ENCODE peak calls at places on chromosomes 7 and 10, in eight cellular contexts. One of them, this sample, is unnamed.

GRCh38 chr10:6140965-6141295 is 52.1 kb downstream of the RBM17 start:
- DNase-seq in thoracic aorta: no peak
- DNase-seq in iPS DF 6.9: no peak
- DNase-seq in H9: no peak
- DNase-seq in CD8-positive, alpha-beta T cell: no peak
- DNase-seq in uterus: no peak
- DNase-seq in brain microvascular endothelial cell: no peak
- DNase-seq in right atrium auricular region: no peak
- DNase-seq in this sample: no peak

GRCh38 chr7:140003913-140004382 is 58.8 kb downstream of the PARP12 start:
- DNase-seq in H9: peak; percentile 62
- DNase-seq in CD8-positive, alpha-beta T cell: no peak
- DNase-seq in thoracic aorta: no peak
- DNase-seq in iPS DF 6.9: peak; percentile 35
- DNase-seq in uterus: no peak
- DNase-seq in right atrium auricular region: no peak
- DNase-seq in brain microvascular endothelial cell: peak; percentile 61
- DNase-seq in this sample: peak; percentile 63

GRCh38 chr7:139580435-139580834 is 57.0 kb downstream of the CLEC2L start:
- DNase-seq in right atrium auricular region: peak; percentile 18
- DNase-seq in iPS DF 6.9: no peak
- DNase-seq in CD8-positive, alpha-beta T cell: no peak
- DNase-seq in thoracic aorta: no peak
- DNase-seq in uterus: no peak
- DNase-seq in brain microvascular endothelial cell: no peak
- DNase-seq in H9: no peak
- DNase-seq in this sample: no peak

GRCh38 chr7:156927571-156928405 is 21.7 kb upstream of the NOM1 start:
- DNase-seq in brain microvascular endothelial cell: no peak
- DNase-seq in H9: no peak
- DNase-seq in uterus: no peak
- DNase-seq in thoracic aorta: no peak
- DNase-seq in iPS DF 6.9: no peak
- DNase-seq in CD8-positive, alpha-beta T cell: no peak
- DNase-seq in right atrium auricular region: no peak
- DNase-seq in this sample: no peak

GRCh38 chr7:47945261-47946015 is 2.8 kb downstream of the PKD1L1 start:
- DNase-seq in uterus: peak; percentile 72
- DNase-seq in right atrium auricular region: peak; percentile 88
- DNase-seq in CD8-positive, alpha-beta T cell: peak; percentile 78
- DNase-seq in brain microvascular endothelial cell: peak; percentile 70
- DNase-seq in iPS DF 6.9: no peak
- DNase-seq in H9: no peak
- DNase-seq in thoracic aorta: peak; percentile 62
- DNase-seq in this sample: peak; percentile 59

GRCh38 chr10:97422921-97423420 is 3.0 kb upstream of the PGAM1 start:
- DNase-seq in uterus: no peak
- DNase-seq in CD8-positive, alpha-beta T cell: no peak
- DNase-seq in brain microvascular endothelial cell: peak; percentile 82
- DNase-seq in iPS DF 6.9: no peak
- DNase-seq in right atrium auricular region: no peak
- DNase-seq in H9: no peak
- DNase-seq in thoracic aorta: no peak
- DNase-seq in this sample: no peak

GRCh38 chr7:27176962-27177794 is 3.1 kb upstream of the HOXA10 start:
- DNase-seq in uterus: peak; percentile 33
- DNase-seq in thoracic aorta: no peak
- DNase-seq in CD8-positive, alpha-beta T cell: peak; percentile 3
- DNase-seq in iPS DF 6.9: no peak
- DNase-seq in right atrium auricular region: no peak
- DNase-seq in brain microvascular endothelial cell: no peak
- DNase-seq in H9: peak; percentile 20
- DNase-seq in this sample: peak; percentile 1

GRCh38 chr7:93043393-93043985 is 74.3 kb downstream of the SAMD9 start:
- DNase-seq in H9: peak; percentile 50
- DNase-seq in iPS DF 6.9: peak; percentile 16
- DNase-seq in brain microvascular endothelial cell: peak; percentile 92
- DNase-seq in thoracic aorta: no peak
- DNase-seq in uterus: no peak
- DNase-seq in CD8-positive, alpha-beta T cell: no peak
- DNase-seq in right atrium auricular region: no peak
- DNase-seq in this sample: no peak

GRCh38 chr7:154503962-154504550 is 451.9 kb downstream of the DPP6 start:
- DNase-seq in thoracic aorta: no peak
- DNase-seq in CD8-positive, alpha-beta T cell: no peak
- DNase-seq in right atrium auricular region: no peak
- DNase-seq in H9: no peak
- DNase-seq in brain microvascular endothelial cell: peak; percentile 2
- DNase-seq in uterus: no peak
- DNase-seq in iPS DF 6.9: peak; percentile 13
- DNase-seq in this sample: no peak

GRCh38 chr7:96021533-96021932 is 249.2 kb downstream of the DYNC1I1 start:
- DNase-seq in brain microvascular endothelial cell: no peak
- DNase-seq in thoracic aorta: no peak
- DNase-seq in right atrium auricular region: no peak
- DNase-seq in iPS DF 6.9: no peak
- DNase-seq in uterus: no peak
- DNase-seq in CD8-positive, alpha-beta T cell: no peak
- DNase-seq in H9: no peak
- DNase-seq in this sample: no peak

GRCh38 chr10:63534723-63535122 is 13.5 kb downstream of the REEP3 start:
- DNase-seq in CD8-positive, alpha-beta T cell: no peak
- DNase-seq in brain microvascular endothelial cell: no peak
- DNase-seq in iPS DF 6.9: no peak
- DNase-seq in thoracic aorta: no peak
- DNase-seq in right atrium auricular region: no peak
- DNase-seq in H9: no peak
- DNase-seq in uterus: no peak
- DNase-seq in this sample: no peak

GRCh38 chr10:80664071-80664680 is 126.5 kb downstream of the SH2D4B start:
- DNase-seq in iPS DF 6.9: peak; percentile 94
- DNase-seq in H9: peak; percentile 93
- DNase-seq in thoracic aorta: peak; percentile 5
- DNase-seq in brain microvascular endothelial cell: peak; percentile 69
- DNase-seq in right atrium auricular region: peak; percentile 78
- DNase-seq in uterus: peak; percentile 68
- DNase-seq in CD8-positive, alpha-beta T cell: peak; percentile 33
- DNase-seq in this sample: peak; percentile 90

GRCh38 chr10:5679606-5680005 is 5.0 kb upstream of the TASOR2 start:
- DNase-seq in H9: no peak
- DNase-seq in thoracic aorta: no peak
- DNase-seq in right atrium auricular region: no peak
- DNase-seq in CD8-positive, alpha-beta T cell: no peak
- DNase-seq in iPS DF 6.9: no peak
- DNase-seq in uterus: no peak
- DNase-seq in brain microvascular endothelial cell: no peak
- DNase-seq in this sample: no peak

GRCh38 chr7:2068693-2069471 is 163.9 kb downstream of the MAD1L1 start:
- DNase-seq in CD8-positive, alpha-beta T cell: no peak
- DNase-seq in H9: no peak
- DNase-seq in iPS DF 6.9: no peak
- DNase-seq in uterus: no peak
- DNase-seq in right atrium auricular region: no peak
- DNase-seq in brain microvascular endothelial cell: no peak
- DNase-seq in thoracic aorta: no peak
- DNase-seq in this sample: no peak

GRCh38 chr10:31042670-31043069 is 11.0 kb upstream of the ZNF438 start:
- DNase-seq in brain microvascular endothelial cell: no peak
- DNase-seq in right atrium auricular region: no peak
- DNase-seq in CD8-positive, alpha-beta T cell: no peak
- DNase-seq in iPS DF 6.9: no peak
- DNase-seq in uterus: no peak
- DNase-seq in H9: no peak
- DNase-seq in thoracic aorta: no peak
- DNase-seq in this sample: no peak

GRCh38 chr7:99390941-99391602 is 16.5 kb downstream of the ARPC1B start:
- DNase-seq in right atrium auricular region: no peak
- DNase-seq in uterus: no peak
- DNase-seq in iPS DF 6.9: no peak
- DNase-seq in CD8-positive, alpha-beta T cell: no peak
- DNase-seq in H9: no peak
- DNase-seq in thoracic aorta: no peak
- DNase-seq in brain microvascular endothelial cell: no peak
- DNase-seq in this sample: no peak

GRCh38 chr7:1767524-1767923 is 97.4 kb downstream of the ELFN1 start:
- DNase-seq in uterus: no peak
- DNase-seq in iPS DF 6.9: no peak
- DNase-seq in thoracic aorta: no peak
- DNase-seq in right atrium auricular region: no peak
- DNase-seq in brain microvascular endothelial cell: no peak
- DNase-seq in CD8-positive, alpha-beta T cell: no peak
- DNase-seq in H9: no peak
- DNase-seq in this sample: peak; percentile 74

GRCh38 chr10:81848514-81848913 is 26.5 kb upstream of the NRG3 start:
- DNase-seq in brain microvascular endothelial cell: no peak
- DNase-seq in right atrium auricular region: no peak
- DNase-seq in CD8-positive, alpha-beta T cell: no peak
- DNase-seq in uterus: no peak
- DNase-seq in H9: no peak
- DNase-seq in thoracic aorta: no peak
- DNase-seq in iPS DF 6.9: no peak
- DNase-seq in this sample: peak; percentile 70

GRCh38 chr10:75294518-75294865 is 58.7 kb upstream of the COMTD1 start:
- DNase-seq in CD8-positive, alpha-beta T cell: no peak
- DNase-seq in iPS DF 6.9: no peak
- DNase-seq in brain microvascular endothelial cell: no peak
- DNase-seq in H9: no peak
- DNase-seq in right atrium auricular region: no peak
- DNase-seq in uterus: no peak
- DNase-seq in thoracic aorta: no peak
- DNase-seq in this sample: peak; percentile 81
- H3K27ac ChIP-seq in CD8-positive, alpha-beta T cell: peak overlapping the region; percentile 46
- H3K27ac ChIP-seq in iPS DF 6.9: no peak overlapping the region
- H3K27ac ChIP-seq in brain microvascular endothelial cell: peak overlapping the region; percentile 54
- H3K27ac ChIP-seq in H9: no peak overlapping the region
- H3K27ac ChIP-seq in right atrium auricular region: peak overlapping the region; percentile 85
- H3K27ac ChIP-seq in uterus: peak overlapping the region; percentile 93
- H3K27ac ChIP-seq in thoracic aorta: peak overlapping the region; percentile 87
- H3K27ac ChIP-seq in this sample: peak overlapping the region; percentile 89

DNA sequence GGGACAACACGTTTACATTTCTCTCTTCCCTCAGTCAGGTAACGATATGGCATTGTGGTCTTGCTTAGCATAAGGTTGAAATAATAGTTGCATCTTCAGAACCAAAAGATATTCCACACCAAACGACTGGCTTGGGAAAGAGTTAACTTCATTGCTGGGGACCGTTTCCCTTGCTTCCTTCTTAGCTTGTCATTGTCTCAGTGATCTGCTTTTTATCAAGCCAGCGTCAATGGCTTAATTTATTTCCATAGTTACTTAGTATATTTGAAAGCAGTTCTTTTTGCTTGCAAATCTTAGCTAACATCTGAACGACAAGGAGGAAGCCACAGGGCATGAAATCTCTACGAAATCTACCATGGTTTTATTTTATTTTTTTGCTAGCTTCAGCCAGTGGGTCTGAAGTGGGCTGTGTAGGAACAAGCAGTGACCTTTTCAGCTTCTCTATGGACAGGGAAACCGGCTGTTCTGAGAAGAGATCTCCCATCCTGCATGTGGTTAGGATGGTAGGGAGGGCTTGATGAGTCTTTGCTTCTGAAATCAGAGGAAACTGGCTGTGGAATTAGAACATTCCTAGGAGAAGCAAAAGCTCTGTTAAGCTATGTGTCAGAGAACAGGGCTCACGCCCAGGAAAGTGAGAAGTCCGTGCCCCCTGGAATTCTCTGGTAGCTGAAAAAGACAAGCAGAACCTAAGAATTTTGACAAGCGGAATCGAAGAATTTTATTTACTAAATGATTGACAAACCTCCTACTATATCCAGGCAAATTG is 8.0 kb downstream of the SLC18A2 start:
- DNase-seq in uterus: no peak
- DNase-seq in H9: no peak
- DNase-seq in thoracic aorta: no peak
- DNase-seq in brain microvascular endothelial cell: no peak
- DNase-seq in CD8-positive, alpha-beta T cell: no peak
- DNase-seq in iPS DF 6.9: no peak
- DNase-seq in right atrium auricular region: no peak
- DNase-seq in this sample: no peak
- H3K27ac ChIP-seq in uterus: no peak overlapping the region
- H3K27ac ChIP-seq in H9: no peak overlapping the region
- H3K27ac ChIP-seq in thoracic aorta: no peak overlapping the region
- H3K27ac ChIP-seq in brain microvascular endothelial cell: no peak overlapping the region
- H3K27ac ChIP-seq in CD8-positive, alpha-beta T cell: no peak overlapping the region
- H3K27ac ChIP-seq in iPS DF 6.9: no peak overlapping the region
- H3K27ac ChIP-seq in right atrium auricular region: no peak overlapping the region
- H3K27ac ChIP-seq in this sample: no peak overlapping the region

DNA sequence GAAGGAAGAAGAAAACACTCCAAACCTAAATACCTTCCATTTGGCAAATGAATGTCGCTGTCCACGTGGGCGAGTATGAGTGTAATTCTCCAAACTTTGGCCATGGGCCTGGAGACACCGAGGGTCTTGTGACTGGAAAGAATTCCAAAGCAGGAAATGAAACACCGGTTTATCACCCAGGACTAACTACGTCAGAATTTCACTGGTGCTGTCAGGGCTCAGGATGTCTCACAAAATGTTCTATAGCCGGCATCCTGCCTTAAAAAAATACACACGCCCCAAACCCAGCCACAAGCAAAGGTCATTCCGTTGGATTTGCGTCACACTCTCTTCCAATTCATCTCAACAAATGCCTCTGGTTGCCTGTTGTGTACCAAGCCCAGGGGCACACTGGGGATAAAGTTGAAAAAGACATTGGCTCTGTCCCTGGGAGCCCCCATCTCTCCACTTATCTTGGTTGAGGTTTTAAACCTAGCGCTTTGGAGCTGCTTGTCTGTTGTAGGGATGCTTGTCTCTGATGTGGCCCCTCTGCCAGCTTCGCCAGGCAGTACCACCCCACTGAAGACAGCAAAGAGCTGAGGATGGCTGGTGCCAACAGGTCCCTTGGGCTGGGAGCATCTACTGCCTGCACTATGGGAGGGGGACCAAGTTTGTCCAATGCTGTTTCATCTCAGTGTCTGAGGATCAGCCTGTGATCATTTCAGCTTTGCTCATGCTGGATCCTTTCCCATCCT is 31.2 kb downstream of the GSTO2 start:
- DNase-seq in iPS DF 6.9: no peak
- DNase-seq in H9: no peak
- DNase-seq in thoracic aorta: peak; percentile 66
- DNase-seq in uterus: peak; percentile 77
- DNase-seq in CD8-positive, alpha-beta T cell: no peak
- DNase-seq in brain microvascular endothelial cell: peak; percentile 99
- DNase-seq in right atrium auricular region: peak; percentile 93
- DNase-seq in this sample: no peak
- H3K27ac ChIP-seq in iPS DF 6.9: no peak overlapping the region
- H3K27ac ChIP-seq in H9: no peak overlapping the region
- H3K27ac ChIP-seq in thoracic aorta: peak overlapping the region; percentile 97
- H3K27ac ChIP-seq in uterus: peak overlapping the region; percentile 83
- H3K27ac ChIP-seq in CD8-positive, alpha-beta T cell: no peak overlapping the region
- H3K27ac ChIP-seq in brain microvascular endothelial cell: peak overlapping the region; percentile 100
- H3K27ac ChIP-seq in right atrium auricular region: peak overlapping the region; percentile 97
- H3K27ac ChIP-seq in this sample: peak overlapping the region; percentile 86

DNA sequence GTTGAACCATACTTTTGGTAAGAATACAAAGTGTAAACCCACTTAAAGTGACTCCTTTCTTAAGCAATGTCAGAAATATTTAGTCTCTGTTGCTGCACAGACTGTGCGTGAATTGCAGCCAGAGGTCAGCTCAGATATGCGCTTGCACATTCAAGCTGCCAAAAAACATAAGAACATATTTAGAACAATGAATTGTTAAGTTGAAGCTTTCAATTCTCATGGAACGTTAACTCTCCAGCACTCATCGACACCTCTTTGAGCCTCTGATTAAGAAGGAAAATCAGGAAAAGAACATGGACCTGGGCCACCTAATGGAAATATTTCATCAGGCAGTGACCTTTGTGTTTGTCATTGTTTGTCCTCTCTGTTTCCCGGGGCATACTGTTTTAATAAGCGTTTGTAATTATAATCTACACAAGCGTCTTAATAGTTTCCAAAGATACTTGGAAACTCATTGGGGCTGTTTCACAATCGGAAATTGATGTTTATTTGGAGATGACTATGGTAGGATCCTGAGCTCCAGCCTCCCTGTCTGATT is 193.0 kb upstream of the CELF2 start:
- DNase-seq in H9: no peak
- DNase-seq in thoracic aorta: no peak
- DNase-seq in uterus: peak; percentile 65
- DNase-seq in iPS DF 6.9: no peak
- DNase-seq in CD8-positive, alpha-beta T cell: no peak
- DNase-seq in brain microvascular endothelial cell: peak; percentile 92
- DNase-seq in right atrium auricular region: peak; percentile 70
- DNase-seq in this sample: no peak
- H3K27ac ChIP-seq in H9: no peak overlapping the region
- H3K27ac ChIP-seq in thoracic aorta: peak overlapping the region; percentile 85
- H3K27ac ChIP-seq in uterus: peak overlapping the region; percentile 55
- H3K27ac ChIP-seq in iPS DF 6.9: no peak overlapping the region
- H3K27ac ChIP-seq in CD8-positive, alpha-beta T cell: no peak overlapping the region
- H3K27ac ChIP-seq in brain microvascular endothelial cell: peak overlapping the region; percentile 95
- H3K27ac ChIP-seq in right atrium auricular region: peak overlapping the region; percentile 87
- H3K27ac ChIP-seq in this sample: no peak overlapping the region